ENCODE peak calls at places on chromosome 13, in five cellular contexts. V, K, D, F and E are unnamed samples.
A peak's percentile ranks its signal among the peaks of the same experiment; 100 is the strongest.

GRCh38 chr13:35600137-35600536 is 123.6 kb upstream of the MAB21L1 start:
- DNase-seq in V (no peak), K (no peak), F (no peak), D (no peak), E (peak; percentile 58)

GRCh38 chr13:65789815-65790214 is 1440.3 kb downstream of the PCDH9 start:
- DNase-seq in V (peak; percentile 65), D (no peak), F (no peak), K (no peak), E (no peak)

GRCh38 chr13:48194392-48194754 is 38.6 kb upstream of the ITM2B start:
- DNase-seq in K (no peak), F (no peak), V (no peak), D (no peak), E (peak; percentile 12)

GRCh38 chr13:85589021-85589420 is 210.2 kb downstream of the SLITRK6 start:
- DNase-seq in F (no peak), V (no peak), D (no peak), K (no peak), E (no peak)

GRCh38 chr13:73661687-73662425 is 472.3 kb downstream of the KLF12 start:
- DNase-seq in K (no peak), F (no peak), D (no peak), V (no peak), E (no peak)

GRCh38 chr13:85031771-85032170 is 767.4 kb downstream of the SLITRK6 start:
- DNase-seq in V (no peak), D (no peak), F (no peak), K (no peak), E (no peak)

GRCh38 chr13:21668665-21669599 is 1.9 kb upstream of the FGF9 start:
- DNase-seq in F (no peak), V (peak; percentile 24), K (peak; percentile 51), D (no peak), E (peak; percentile 7)

GRCh38 chr13:82298110-82298509 is 1584.2 kb downstream of the SLITRK1 start:
- DNase-seq in F (no peak), K (no peak), V (no peak), D (no peak), E (no peak)

GRCh38 chr13:27658569-27658968 is 36.9 kb downstream of the POLR1D start:
- DNase-seq in F (no peak), D (no peak), V (peak; percentile 40), K (no peak), E (no peak)

GRCh38 chr13:36157475-36157874 is 26.3 kb upstream of the DCLK1 start:
- DNase-seq in D (no peak), V (peak; percentile 79), K (no peak), F (no peak), E (no peak)

GRCh38 chr13:48156466-48156865 is 61.6 kb upstream of the MED4 start:
- DNase-seq in D (no peak), F (no peak), K (peak; percentile 42), V (no peak), E (no peak)

GRCh38 chr13:35549481-35549880 is 73.0 kb upstream of the MAB21L1 start:
- DNase-seq in K (no peak), V (peak; percentile 72), D (no peak), F (no peak), E (peak; percentile 47)

GRCh38 chr13:31887311-31887710 is 144.3 kb upstream of the FRY start:
- DNase-seq in K (no peak), D (no peak), F (no peak), V (peak; percentile 68), E (peak; percentile 20)

GRCh38 chr13:85247780-85248179 is 551.4 kb downstream of the SLITRK6 start:
- DNase-seq in F (no peak), V (no peak), D (no peak), K (no peak), E (no peak)

GRCh38 chr13:20796791-20797513 is 23.2 kb upstream of the EEF1AKMT1 start:
- DNase-seq in D (no peak), K (no peak), V (peak; percentile 21), F (no peak), E (no peak)

GRCh38 chr13:97221491-97221890 is 642 bp upstream of the MBNL2 start:
- DNase-seq in D (no peak), V (no peak), K (no peak), F (no peak), E (no peak)

GRCh38 chr13:97219226-97219625 is 2.9 kb upstream of the MBNL2 start:
- DNase-seq in V (no peak), K (no peak), F (no peak), D (no peak), E (no peak)

GRCh38 chr13:97221989-97222700 is at the start of gene MBNL2:
- DNase-seq in D (peak; percentile 89), K (peak; percentile 96), F (peak; percentile 87), V (peak; percentile 92), E (peak; percentile 95)

GRCh38 chr13:97220151-97220900 is 1.8 kb upstream of the MBNL2 start:
- DNase-seq in F (no peak), K (no peak), V (no peak), D (no peak), E (no peak)

DNA sequence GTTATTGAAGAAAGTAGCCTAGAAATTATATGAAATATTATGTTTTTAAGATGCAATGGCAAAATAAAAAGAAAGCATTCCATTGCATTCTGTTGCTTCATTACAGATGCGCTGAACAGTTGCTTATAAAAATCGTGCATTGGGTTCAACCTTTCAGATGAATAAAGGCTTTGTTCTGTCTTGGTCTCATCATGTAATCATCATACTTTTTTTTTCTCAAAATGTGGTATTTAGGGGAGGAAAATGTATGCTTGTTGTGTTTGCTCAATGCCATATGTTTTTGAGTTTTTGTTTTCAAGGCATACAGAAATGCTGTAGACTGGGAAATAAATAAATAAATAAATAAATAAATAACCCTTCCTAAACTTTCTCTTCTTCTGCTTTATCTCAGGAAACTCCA is 1.1 kb upstream of the MBNL2 start:
- DNase-seq in K (no peak), V (no peak), F (no peak), D (no peak), E (no peak)
- TF ChIP-seq CTCF in K (no peak), V (no peak), F (no peak), D (no peak), E (no peak)

GRCh38 chr13:101258071-101258470 is 158.2 kb downstream of the NALCN start:
- DNase-seq in F (no peak), K (no peak), V (peak; percentile 92), D (no peak), E (peak; percentile 98)
- TF ChIP-seq CTCF in F (no peak), K (no peak), V (peak; percentile 0), D (no peak), E (peak; percentile 37)

GRCh38 chr13:43023244-43023931 is at the start of gene DNAJC15:
- DNase-seq in F (peak; percentile 68), K (peak; percentile 87), V (peak; percentile 87), D (peak; percentile 91), E (peak; percentile 87)
- TF ChIP-seq CTCF in F (no peak), K (no peak), V (no peak), D (peak; percentile 32), E (peak; percentile 13)

GRCh38 chr13:33312150-33312908 is 26.8 kb upstream of the STARD13 start:
- DNase-seq in K (no peak), F (no peak), D (no peak), V (peak; percentile 43), E (peak; percentile 4)
- TF ChIP-seq CTCF in K (no peak), F (no peak), D (peak; percentile 62), V (peak; percentile 30), E (peak; percentile 39)

GRCh38 chr13:113742000-113742441 is 17.0 kb upstream of the TMEM255B start:
- DNase-seq in K (peak; percentile 53), D (no peak), V (peak; percentile 58), F (no peak), E (no peak)
- TF ChIP-seq CTCF in K (no peak), D (peak; percentile 13), V (peak; percentile 16), F (no peak), E (peak; percentile 53)

GRCh38 chr13:50384724-50385123 is 369.5 kb downstream of the KCNRG start:
- DNase-seq in K (no peak), D (no peak), F (no peak), V (no peak), E (no peak)

GRCh38 chr13:50388481-50388880 is 373.2 kb downstream of the KCNRG start:
- DNase-seq in K (no peak), F (no peak), V (no peak), D (no peak), E (no peak)

GRCh38 chr13:50386527-50387123 is 371.4 kb downstream of the KCNRG start:
- DNase-seq in D (peak; percentile 25), F (peak; percentile 27), V (peak; percentile 46), K (no peak), E (peak; percentile 40)

GRCh38 chr13:50389726-50390125 is 374.5 kb downstream of the KCNRG start:
- DNase-seq in F (no peak), V (no peak), K (no peak), D (no peak), E (no peak)

GRCh38 chr13:50387124-50387581 is 371.9 kb downstream of the KCNRG start:
- DNase-seq in F (peak; percentile 47), K (peak; percentile 51), V (peak; percentile 41), D (peak; percentile 64), E (no peak)
- TF ChIP-seq CTCF in F (no peak), K (peak; percentile 21), V (peak; percentile 14), D (peak; percentile 50), E (peak; percentile 49)

GRCh38 chr13:41061075-41061913 is at the start of gene WBP4:
- DNase-seq in F (peak; percentile 94), D (peak; percentile 94), V (peak; percentile 94), K (peak; percentile 98), E (peak; percentile 93)
- TF ChIP-seq CTCF in F (peak; percentile 38), D (peak; percentile 31), V (peak; percentile 8), K (no peak), E (peak; percentile 28)

GRCh38 chr13:41383400-41383799 is 72.3 kb downstream of the NAA16 start:
- DNase-seq in K (no peak), V (no peak), D (no peak), F (no peak), E (no peak)

GRCh38 chr13:41386206-41386605 is 71.1 kb upstream of the RGCC start:
- DNase-seq in F (no peak), D (no peak), K (no peak), V (no peak), E (no peak)

GRCh38 chr13:41389580-41389979 is 67.8 kb upstream of the RGCC start:
- DNase-seq in D (no peak), K (no peak), F (no peak), V (no peak), E (no peak)

GRCh38 chr13:41388143-41388881 is 69.0 kb upstream of the RGCC start:
- DNase-seq in F (no peak), D (no peak), V (no peak), K (no peak), E (no peak)

DNA sequence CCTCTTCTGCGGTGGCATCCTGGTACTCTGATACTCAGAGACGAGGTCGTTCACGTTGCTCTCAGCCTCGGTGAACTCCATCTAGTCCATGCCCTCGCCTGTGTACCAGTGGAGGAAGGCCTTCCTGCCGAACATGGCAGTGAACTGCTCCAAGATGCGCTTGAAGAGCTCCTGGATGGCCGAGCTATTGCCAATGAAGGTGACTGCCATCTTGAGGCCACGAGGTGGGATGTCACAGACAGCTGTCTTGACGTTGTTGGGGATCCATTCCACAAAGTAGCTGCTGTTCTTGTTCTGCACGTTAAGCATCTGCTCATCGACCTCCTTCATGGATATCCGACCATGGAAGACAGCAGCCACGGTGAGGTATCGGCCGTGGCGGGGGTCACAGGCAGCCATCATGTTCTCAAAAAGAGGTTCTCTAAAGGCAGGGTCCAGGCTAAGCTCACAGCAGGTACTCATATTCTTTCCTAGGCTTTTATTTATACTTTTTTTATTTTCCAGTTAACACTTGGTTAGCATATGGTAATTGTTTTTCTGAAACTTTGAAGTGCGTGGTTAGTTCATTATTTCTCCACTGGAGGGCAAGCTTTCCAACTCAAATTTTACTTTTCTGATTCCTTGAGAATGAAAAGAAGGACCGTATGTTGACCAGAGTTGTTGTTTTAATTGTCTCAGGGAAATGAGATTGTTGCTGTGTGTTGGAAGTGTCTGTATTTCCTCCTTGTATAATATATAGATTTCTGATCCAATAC is 72.4 kb upstream of the RGCC start:
- DNase-seq in F (no peak), V (peak; percentile 33), D (no peak), K (no peak), E (no peak)
- TF ChIP-seq CTCF in F (no peak), V (peak; percentile 40), D (peak; percentile 57), K (peak; percentile 27), E (peak; percentile 33)